ENCODE peak calls at places on chromosomes 12 and 14, in nine cellular contexts. W, Z, X, O, M, E, I, Q and R are unnamed samples.

GRCh38 chr14:32202941-32203882 is at the start of gene RNU6-8:
- DNase-seq in W (peak), Z (peak), X (peak), O (peak), M (peak), E (peak), I (peak), Q (peak), R (peak)

GRCh38 chr12:53300187-53300586 is 692 bp downstream of the MYG1 start:
- DNase-seq in W (no peak), Z (peak), X (no peak), O (no peak), M (no peak), E (no peak), I (no peak), Q (no peak), R (peak)

GRCh38 chr14:56810341-56810740 is at the start of gene OTX2:
- DNase-seq in W (no peak), Z (no peak), X (no peak), O (no peak), M (no peak), E (no peak), I (no peak), Q (no peak), R (no peak)

GRCh38 chr12:17235996-17236395 is 630.0 kb upstream of the LMO3 start:
- DNase-seq in W (no peak), Z (no peak), X (no peak), O (no peak), M (no peak), E (no peak), I (no peak), Q (no peak), R (no peak)

GRCh38 chr12:100295764-100296555 is 29.0 kb downstream of the SCYL2 start:
- DNase-seq in W (no peak), Z (peak), X (no peak), O (no peak), M (no peak), E (no peak), I (no peak), Q (no peak), R (peak)

GRCh38 chr12:47983541-47984115 is 20.2 kb downstream of the TMEM106C start:
- DNase-seq in W (no peak), Z (no peak), X (no peak), O (no peak), M (no peak), E (no peak), I (no peak), Q (no peak), R (no peak)

GRCh38 chr14:96316087-96316486 is 47.1 kb downstream of the ATG2B start:
- DNase-seq in W (no peak), Z (no peak), X (no peak), O (no peak), M (no peak), E (no peak), I (no peak), Q (no peak), R (no peak)

GRCh38 chr12:60123443-60124000 is 527.7 kb downstream of the SLC16A7 start:
- DNase-seq in W (no peak), Z (peak), X (no peak), O (no peak), M (no peak), E (no peak), I (no peak), Q (no peak), R (peak)

GRCh38 chr12:40310201-40310600 is 85.4 kb downstream of the LRRK2 start:
- DNase-seq in W (no peak), Z (no peak), X (no peak), O (no peak), M (no peak), E (no peak), I (no peak), Q (no peak), R (no peak)

GRCh38 chr12:26823391-26823790 is 9.6 kb downstream of the ITPR2 start:
- DNase-seq in W (no peak), Z (peak), X (no peak), O (no peak), M (no peak), E (no peak), I (no peak), Q (no peak), R (peak)

GRCh38 chr12:85179680-85180300 is 100.2 kb upstream of the ALX1 start:
- DNase-seq in W (no peak), Z (no peak), X (no peak), O (no peak), M (no peak), E (no peak), I (no peak), Q (no peak), R (no peak)

GRCh38 chr14:24171422-24172260 is at the start of gene REC8:
- DNase-seq in W (peak), Z (no peak), X (peak), O (peak), M (peak), E (peak), I (peak), Q (peak), R (no peak)

GRCh38 chr12:29460082-29460481 is 37.4 kb downstream of the OVCH1 start:
- DNase-seq in W (no peak), Z (no peak), X (no peak), O (no peak), M (no peak), E (no peak), I (no peak), Q (no peak), R (no peak)

GRCh38 chr14:106200539-106201310 is 674.3 kb downstream of the TMEM121 start:
- DNase-seq in W (no peak), Z (no peak), X (peak), O (peak), M (no peak), E (no peak), I (no peak), Q (no peak), R (no peak)

GRCh38 chr12:57185403-57185802 is 31.2 kb upstream of the NXPH4 start:
- DNase-seq in W (no peak), Z (no peak), X (no peak), O (no peak), M (no peak), E (no peak), I (no peak), Q (no peak), R (no peak)

GRCh38 chr14:22900088-22900799 is 17.2 kb downstream of the REM2 start:
- DNase-seq in W (no peak), Z (peak), X (peak), O (peak), M (no peak), E (peak), I (peak), Q (no peak), R (peak)

GRCh38 chr12:113136128-113136989 is 798 bp upstream of the RASAL1 start:
- DNase-seq in W (peak), Z (no peak), X (peak), O (peak), M (peak), E (peak), I (peak), Q (peak), R (no peak)

GRCh38 chr14:56998728-56999127 is 188.4 kb upstream of the OTX2 start:
- DNase-seq in W (no peak), Z (no peak), X (no peak), O (no peak), M (no peak), E (no peak), I (no peak), Q (no peak), R (no peak)

GRCh38 chr14:64625363-64626232 is 75.8 kb downstream of the PPP1R36 start:
- DNase-seq in W (no peak), Z (no peak), X (no peak), O (no peak), M (no peak), E (no peak), I (no peak), Q (no peak), R (no peak)

GRCh38 chr12:115508990-115509389 is 768.5 kb downstream of the MED13L start:
- DNase-seq in W (no peak), Z (no peak), X (no peak), O (no peak), M (no peak), E (no peak), I (no peak), Q (no peak), R (no peak)

GRCh38 chr14:49420201-49420600 is 166.0 kb downstream of the RPS29 start:
- DNase-seq in W (no peak), Z (no peak), X (peak), O (no peak), M (no peak), E (no peak), I (no peak), Q (no peak), R (no peak)

GRCh38 chr12:125797421-125798175 is 732.4 kb downstream of the AACS start:
- DNase-seq in W (no peak), Z (no peak), X (no peak), O (no peak), M (no peak), E (no peak), I (no peak), Q (no peak), R (no peak)

GRCh38 chr12:4059891-4060290 is 186.7 kb upstream of the PARP11 start:
- DNase-seq in W (no peak), Z (no peak), X (no peak), O (no peak), M (no peak), E (no peak), I (no peak), Q (no peak), R (no peak)

GRCh38 chr14:105187935-105188524 is 6.9 kb upstream of the NUDT14 start:
- DNase-seq in W (no peak), Z (no peak), X (no peak), O (no peak), M (no peak), E (no peak), I (no peak), Q (no peak), R (no peak)

GRCh38 chr12:111529424-111530368 is 69.4 kb downstream of the ATXN2 start:
- DNase-seq in W (peak), Z (peak), X (peak), O (peak), M (no peak), E (peak), I (no peak), Q (peak), R (peak)

GRCh38 chr12:89470741-89471504 is 53.7 kb downstream of the GALNT4 start:
- DNase-seq in W (no peak), Z (peak), X (no peak), O (no peak), M (no peak), E (no peak), I (no peak), Q (no peak), R (peak)

GRCh38 chr12:21500786-21501257 is 613 bp downstream of the RECQL start:
- DNase-seq in W (no peak), Z (no peak), X (no peak), O (no peak), M (no peak), E (no peak), I (no peak), Q (no peak), R (no peak)

GRCh38 chr14:91744068-91744480 is 12.2 kb upstream of the CATSPERB start:
- DNase-seq in W (no peak), Z (no peak), X (no peak), O (no peak), M (no peak), E (no peak), I (no peak), Q (no peak), R (peak)

GRCh38 chr14:74324945-74325361 is 22.2 kb upstream of the ABCD4 start:
- DNase-seq in W (no peak), Z (peak), X (no peak), O (no peak), M (no peak), E (no peak), I (no peak), Q (no peak), R (peak)

GRCh38 chr14:92190768-92191167 is 69.0 kb downstream of the CPSF2 start:
- DNase-seq in W (no peak), Z (no peak), X (no peak), O (no peak), M (no peak), E (no peak), I (no peak), Q (no peak), R (no peak)

GRCh38 chr14:93958567-93959238 is 17.7 kb downstream of the ASB2 start:
- DNase-seq in W (no peak), Z (no peak), X (no peak), O (no peak), M (no peak), E (no peak), I (peak), Q (no peak), R (no peak)

GRCh38 chr14:49959822-49960408 is 67.0 kb downstream of the ARF6 start:
- DNase-seq in W (no peak), Z (no peak), X (no peak), O (no peak), M (no peak), E (no peak), I (no peak), Q (no peak), R (no peak)

GRCh38 chr12:31876568-31877424 is 82.4 kb upstream of the RESF1 start:
- DNase-seq in W (peak), Z (no peak), X (no peak), O (no peak), M (no peak), E (no peak), I (no peak), Q (no peak), R (no peak)

GRCh38 chr14:68982581-68982980 is 3.5 kb upstream of the ACTN1 start:
- DNase-seq in W (no peak), Z (peak), X (no peak), O (no peak), M (no peak), E (no peak), I (peak), Q (no peak), R (no peak)

GRCh38 chr12:77847060-77847541 is 16.4 kb downstream of the NAV3 start:
- DNase-seq in W (no peak), Z (no peak), X (no peak), O (no peak), M (no peak), E (no peak), I (no peak), Q (no peak), R (peak)

GRCh38 chr14:100037351-100037750 is 27.9 kb upstream of the EVL start:
- DNase-seq in W (no peak), Z (no peak), X (no peak), O (no peak), M (no peak), E (no peak), I (no peak), Q (no peak), R (no peak)

GRCh38 chr12:66563220-66563619 is 115.7 kb downstream of the GRIP1 start:
- DNase-seq in W (no peak), Z (no peak), X (no peak), O (no peak), M (no peak), E (no peak), I (no peak), Q (no peak), R (no peak)

GRCh38 chr12:67413577-67413976 is 144.4 kb downstream of the CAND1 start:
- DNase-seq in W (no peak), Z (peak), X (no peak), O (no peak), M (no peak), E (no peak), I (no peak), Q (no peak), R (peak)

GRCh38 chr14:55731881-55732498 is 152.0 kb downstream of the KTN1 start:
- DNase-seq in W (peak), Z (no peak), X (peak), O (peak), M (no peak), E (no peak), I (no peak), Q (peak), R (peak)